ENCODE peak calls at places on chromosomes 6 and 20, in nine cellular contexts. Y is stomach; K is T-helper 2 cell; T is NCI-H1436; M is lower leg skin; H is stimulated activated CD8-positive, alpha-beta memory T cell treated with anti-CD3 and anti-CD28 coated beads, Interleukin-7, amount 100 ng/mL, for 1 hour; Q is CMK; Z is HFFc6; P is AG20443. V is an unnamed sample.

GRCh38 chr6:99822741-99823512 is 171.1 kb downstream of the MCHR2 start:
- DNase-seq in P (peak), Y (no peak), Z (peak), H (no peak), T (peak), Q (no peak), M (no peak), K (no peak), V (no peak)

GRCh38 chr6:170056329-170056728 is 234.5 kb downstream of the DLL1 start:
- DNase-seq in T (no peak), M (no peak), P (no peak), K (no peak), H (no peak), Q (no peak), Z (no peak), Y (no peak), V (no peak)

GRCh38 chr6:159746759-159747158 is 15.1 kb upstream of the ACAT2 start:
- DNase-seq in Y (no peak), M (no peak), K (no peak), Q (no peak), H (no peak), T (no peak), P (no peak), Z (no peak), V (no peak)

GRCh38 chr6:139903411-139904157 is 529.1 kb upstream of the CITED2 start:
- DNase-seq in P (no peak), H (no peak), Z (no peak), K (no peak), M (no peak), T (no peak), Y (no peak), Q (no peak), V (no peak)

GRCh38 chr6:89895273-89895874 is 1.1 kb downstream of the GJA10 start:
- DNase-seq in Y (no peak), P (peak), T (no peak), Z (peak), K (no peak), M (no peak), H (no peak), Q (no peak), V (no peak)

GRCh38 chr6:162568266-162568665 is 159.3 kb downstream of the PRKN start:
- DNase-seq in K (no peak), P (no peak), Y (no peak), M (no peak), Z (no peak), Q (no peak), T (no peak), H (no peak), V (no peak)

GRCh38 chr6:53492860-53493634 is 51.9 kb downstream of the GCLC start:
- DNase-seq in Z (peak), Y (no peak), K (peak), Q (no peak), P (peak), T (peak), H (no peak), M (no peak), V (no peak)

GRCh38 chr20:62831361-62831788 is 14.5 kb downstream of the COL9A3 start:
- DNase-seq in H (no peak), Z (no peak), P (no peak), M (no peak), T (no peak), Q (no peak), Y (peak), K (no peak), V (no peak)

GRCh38 chr6:129183681-129184216 is 300.8 kb downstream of the LAMA2 start:
- DNase-seq in K (no peak), Q (no peak), H (no peak), Z (peak), Y (no peak), P (no peak), M (no peak), T (no peak), V (no peak)

GRCh38 chr6:148837941-148838340 is 91.1 kb downstream of the UST start:
- DNase-seq in T (no peak), P (no peak), K (no peak), H (no peak), Z (no peak), M (no peak), Q (no peak), Y (no peak), V (no peak)

GRCh38 chr6:25027221-25027916 is 91.6 kb upstream of the RIPOR2 start:
- DNase-seq in T (no peak), Q (no peak), K (peak), Y (peak), Z (no peak), M (no peak), P (no peak), H (no peak), V (peak)

GRCh38 chr6:36679043-36679821 is 718 bp downstream of the CDKN1A start:
- DNase-seq in M (peak), P (peak), H (no peak), K (no peak), Z (peak), T (peak), Y (peak), Q (no peak), V (no peak)

GRCh38 chr20:52895662-52896061 is 76.5 kb upstream of the TSHZ2 start:
- DNase-seq in H (no peak), M (no peak), Y (no peak), Q (no peak), T (no peak), P (no peak), K (no peak), Z (no peak), V (no peak)

GRCh38 chr6:3090013-3090412 is 21.7 kb downstream of the RIPK1 start:
- DNase-seq in Q (no peak), Y (no peak), T (no peak), P (peak), Z (no peak), K (no peak), M (no peak), H (no peak), V (no peak)

GRCh38 chr6:56909115-56909907 is 45.6 kb upstream of the BEND6 start:
- DNase-seq in K (no peak), H (no peak), Q (no peak), Y (no peak), Z (peak), P (no peak), M (no peak), T (no peak), V (no peak)

GRCh38 chr20:56780266-56780665 is 151.2 kb downstream of the TFAP2C start:
- DNase-seq in Y (no peak), H (no peak), Z (no peak), M (no peak), P (no peak), K (no peak), Q (no peak), T (no peak), V (no peak)

GRCh38 chr20:5172903-5173463 is 46.2 kb downstream of the CDS2 start:
- DNase-seq in K (no peak), Y (no peak), H (no peak), P (no peak), T (no peak), Z (no peak), Q (no peak), M (no peak), V (no peak)

GRCh38 chr6:77796824-77797809 is 144.3 kb downstream of the MEI4 start:
- DNase-seq in T (no peak), Y (no peak), Z (no peak), H (no peak), K (no peak), M (no peak), Q (no peak), P (no peak), V (no peak)

GRCh38 chr6:55943329-55943728 is 67.9 kb upstream of the BMP5 start:
- DNase-seq in T (no peak), Q (no peak), M (no peak), H (no peak), P (peak), Z (no peak), Y (no peak), K (no peak), V (no peak)

GRCh38 chr6:41200296-41200900 is 551 bp downstream of the TREML2 start:
- DNase-seq in M (peak), Q (peak), T (no peak), H (peak), Y (peak), Z (no peak), P (no peak), K (no peak), V (peak)

GRCh38 chr6:114108119-114109002 is 137.4 kb upstream of the HDAC2 start:
- DNase-seq in Y (peak), M (peak), T (peak), Z (peak), H (no peak), K (no peak), Q (no peak), P (peak), V (no peak)

GRCh38 chr20:25242231-25242630 is 5.7 kb upstream of the PYGB start:
- DNase-seq in Z (no peak), M (no peak), K (no peak), Q (no peak), H (no peak), P (no peak), T (no peak), Y (no peak), V (no peak)

GRCh38 chr6:93419304-93420162 is at the start of gene EPHA7:
- DNase-seq in P (peak), Z (peak), T (peak), Q (no peak), M (peak), K (no peak), Y (peak), H (no peak), V (no peak)

GRCh38 chr20:3367125-3367524 is 40.3 kb downstream of the DNAAF9 start:
- DNase-seq in T (no peak), Q (no peak), H (no peak), P (no peak), Z (no peak), Y (no peak), K (no peak), M (no peak), V (no peak)

GRCh38 chr6:133432021-133432989 is 191.1 kb downstream of the EYA4 start:
- DNase-seq in Z (no peak), H (no peak), P (no peak), M (no peak), Q (no peak), T (peak), K (no peak), Y (no peak), V (no peak)

GRCh38 chr6:20313960-20314530 is 87.6 kb upstream of the E2F3 start:
- DNase-seq in K (no peak), Z (no peak), T (no peak), P (no peak), M (no peak), H (no peak), Y (no peak), Q (no peak), V (no peak)

GRCh38 chr6:15234068-15234758 is 11.7 kb upstream of the JARID2 start:
- DNase-seq in K (no peak), M (no peak), Z (no peak), Q (no peak), H (no peak), Y (no peak), T (no peak), P (no peak), V (no peak)

GRCh38 chr20:49614338-49615050 is 46.6 kb upstream of the PTGIS start:
- DNase-seq in H (no peak), T (no peak), Z (no peak), Y (no peak), P (no peak), Q (no peak), K (no peak), M (no peak), V (no peak)

GRCh38 chr6:68976260-68976659 is 341.2 kb downstream of the ADGRB3 start:
- DNase-seq in K (no peak), T (no peak), Q (no peak), Y (no peak), Z (no peak), H (no peak), P (no peak), M (no peak), V (no peak)

GRCh38 chr20:4082406-4083102 is 67.2 kb upstream of the RNF24 start:
- DNase-seq in P (peak), M (peak), Z (peak), K (no peak), Q (peak), Y (no peak), H (peak), T (no peak), V (no peak)

GRCh38 chr6:3328796-3329195 is 70.0 kb downstream of the PSMG4 start:
- DNase-seq in K (no peak), H (no peak), Y (no peak), T (no peak), Z (no peak), M (no peak), Q (no peak), P (no peak), V (no peak)

GRCh38 chr20:48632825-48633619 is 194.8 kb downstream of the PREX1 start:
- DNase-seq in Q (no peak), T (no peak), Z (no peak), P (no peak), M (no peak), H (no peak), Y (no peak), K (no peak), V (no peak)

GRCh38 chr20:37670426-37670825 is 23.4 kb upstream of the CTNNBL1 start:
- DNase-seq in H (no peak), T (peak), K (no peak), Z (no peak), Q (no peak), Y (no peak), P (peak), M (no peak), V (no peak)

GRCh38 chr6:114164206-114164605 is 178.6 kb downstream of the HS3ST5 start:
- DNase-seq in Q (no peak), K (no peak), M (no peak), P (no peak), H (no peak), Y (no peak), Z (no peak), T (no peak), V (no peak)

GRCh38 chr6:34246563-34247391 is 2.0 kb downstream of the SMIM29 start:
- DNase-seq in Z (no peak), M (no peak), H (no peak), P (peak), K (peak), Q (no peak), Y (no peak), T (no peak), V (peak)

GRCh38 chr20:38073307-38074010 is 39.9 kb downstream of the RPRD1B start:
- DNase-seq in Q (no peak), Z (peak), K (no peak), Y (peak), M (peak), H (no peak), T (peak), P (peak), V (peak)

GRCh38 chr20:37327748-37328147 is 18.2 kb upstream of the SRC start:
- DNase-seq in Y (peak), T (no peak), H (no peak), K (no peak), Q (no peak), P (peak), Z (peak), M (peak), V (no peak)

GRCh38 chr6:26022166-26022510 is 59.5 kb downstream of the TRIM38 start:
- DNase-seq in Z (peak), K (no peak), T (peak), P (peak), M (peak), H (no peak), Q (no peak), Y (peak), V (no peak)

V was measured in central memory CD8-positive, alpha-beta T cell.